ENCODE peak calls at places on chromosome 21, in nine cellular contexts. One of them, this sample, is unnamed.

GRCh38 chr21:35424122-35424521 is 375.0 kb upstream of the RUNX1 start:
- DNase-seq in NCI-H2081: no peak
- DNase-seq in activated T-helper 1 cell treated with anti-CD3 and anti-CD28 coated beads, Interleukin-12 subunit alpha, Interleukin-12 subunit beta, Interleukin-2, Interleukin-4 antibody, amounts not matched to agents 30 ng/mL and 10 ng/mL and 1 ng/mL, durations not matched to agents 14 hours and 24 hours and 36 hours: no peak
- DNase-seq in cardiac muscle cell: no peak
- DNase-seq in left cardiac atrium: no peak
- DNase-seq in stimulated activated CD4-positive, alpha-beta T cell treated with anti-CD3 and anti-CD28 coated beads, Interleukin-1b, Interleukin-23, amount 100 ng/mL, for 48 hours: no peak
- DNase-seq in ascending aorta: no peak
- DNase-seq in NCI-H510A: no peak
- DNase-seq in GM12864: no peak
- DNase-seq in this sample: no peak

GRCh38 chr21:44407493-44407892 is 47.8 kb upstream of the LRRC3 start:
- DNase-seq in NCI-H2081: no peak
- DNase-seq in activated T-helper 1 cell treated with anti-CD3 and anti-CD28 coated beads, Interleukin-12 subunit alpha, Interleukin-12 subunit beta, Interleukin-2, Interleukin-4 antibody, amounts not matched to agents 30 ng/mL and 10 ng/mL and 1 ng/mL, durations not matched to agents 14 hours and 24 hours and 36 hours: no peak
- DNase-seq in cardiac muscle cell: no peak
- DNase-seq in left cardiac atrium: no peak
- DNase-seq in stimulated activated CD4-positive, alpha-beta T cell treated with anti-CD3 and anti-CD28 coated beads, Interleukin-1b, Interleukin-23, amount 100 ng/mL, for 48 hours: peak
- DNase-seq in ascending aorta: no peak
- DNase-seq in NCI-H510A: no peak
- DNase-seq in GM12864: no peak
- DNase-seq in this sample: no peak

GRCh38 chr21:28734522-28735175 is 258.0 kb downstream of the LTN1 start:
- DNase-seq in NCI-H2081: no peak
- DNase-seq in activated T-helper 1 cell treated with anti-CD3 and anti-CD28 coated beads, Interleukin-12 subunit alpha, Interleukin-12 subunit beta, Interleukin-2, Interleukin-4 antibody, amounts not matched to agents 30 ng/mL and 10 ng/mL and 1 ng/mL, durations not matched to agents 14 hours and 24 hours and 36 hours: no peak
- DNase-seq in cardiac muscle cell: no peak
- DNase-seq in left cardiac atrium: no peak
- DNase-seq in stimulated activated CD4-positive, alpha-beta T cell treated with anti-CD3 and anti-CD28 coated beads, Interleukin-1b, Interleukin-23, amount 100 ng/mL, for 48 hours: no peak
- DNase-seq in ascending aorta: no peak
- DNase-seq in NCI-H510A: no peak
- DNase-seq in GM12864: no peak
- DNase-seq in this sample: no peak

GRCh38 chr21:36610201-36610600 is 88.7 kb upstream of the SIM2 start:
- DNase-seq in NCI-H2081: no peak
- DNase-seq in activated T-helper 1 cell treated with anti-CD3 and anti-CD28 coated beads, Interleukin-12 subunit alpha, Interleukin-12 subunit beta, Interleukin-2, Interleukin-4 antibody, amounts not matched to agents 30 ng/mL and 10 ng/mL and 1 ng/mL, durations not matched to agents 14 hours and 24 hours and 36 hours: no peak
- DNase-seq in cardiac muscle cell: peak
- DNase-seq in left cardiac atrium: no peak
- DNase-seq in stimulated activated CD4-positive, alpha-beta T cell treated with anti-CD3 and anti-CD28 coated beads, Interleukin-1b, Interleukin-23, amount 100 ng/mL, for 48 hours: no peak
- DNase-seq in ascending aorta: no peak
- DNase-seq in NCI-H510A: no peak
- DNase-seq in GM12864: no peak
- DNase-seq in this sample: no peak

GRCh38 chr21:45991606-45992301 is 10.2 kb downstream of the COL6A1 start:
- DNase-seq in NCI-H2081: no peak
- DNase-seq in activated T-helper 1 cell treated with anti-CD3 and anti-CD28 coated beads, Interleukin-12 subunit alpha, Interleukin-12 subunit beta, Interleukin-2, Interleukin-4 antibody, amounts not matched to agents 30 ng/mL and 10 ng/mL and 1 ng/mL, durations not matched to agents 14 hours and 24 hours and 36 hours: no peak
- DNase-seq in cardiac muscle cell: no peak
- DNase-seq in left cardiac atrium: no peak
- DNase-seq in stimulated activated CD4-positive, alpha-beta T cell treated with anti-CD3 and anti-CD28 coated beads, Interleukin-1b, Interleukin-23, amount 100 ng/mL, for 48 hours: no peak
- DNase-seq in ascending aorta: no peak
- DNase-seq in NCI-H510A: no peak
- DNase-seq in GM12864: no peak
- DNase-seq in this sample: no peak

GRCh38 chr21:43975469-43976098 is 36.5 kb upstream of the TRAPPC10 start:
- DNase-seq in NCI-H2081: peak
- DNase-seq in activated T-helper 1 cell treated with anti-CD3 and anti-CD28 coated beads, Interleukin-12 subunit alpha, Interleukin-12 subunit beta, Interleukin-2, Interleukin-4 antibody, amounts not matched to agents 30 ng/mL and 10 ng/mL and 1 ng/mL, durations not matched to agents 14 hours and 24 hours and 36 hours: peak
- DNase-seq in cardiac muscle cell: peak
- DNase-seq in left cardiac atrium: peak
- DNase-seq in stimulated activated CD4-positive, alpha-beta T cell treated with anti-CD3 and anti-CD28 coated beads, Interleukin-1b, Interleukin-23, amount 100 ng/mL, for 48 hours: peak
- DNase-seq in ascending aorta: no peak
- DNase-seq in NCI-H510A: no peak
- DNase-seq in GM12864: no peak
- DNase-seq in this sample: peak

GRCh38 chr21:41834252-41834925 is 44.8 kb downstream of the PRDM15 start:
- DNase-seq in NCI-H2081: no peak
- DNase-seq in activated T-helper 1 cell treated with anti-CD3 and anti-CD28 coated beads, Interleukin-12 subunit alpha, Interleukin-12 subunit beta, Interleukin-2, Interleukin-4 antibody, amounts not matched to agents 30 ng/mL and 10 ng/mL and 1 ng/mL, durations not matched to agents 14 hours and 24 hours and 36 hours: no peak
- DNase-seq in cardiac muscle cell: no peak
- DNase-seq in left cardiac atrium: no peak
- DNase-seq in stimulated activated CD4-positive, alpha-beta T cell treated with anti-CD3 and anti-CD28 coated beads, Interleukin-1b, Interleukin-23, amount 100 ng/mL, for 48 hours: no peak
- DNase-seq in ascending aorta: no peak
- DNase-seq in NCI-H510A: no peak
- DNase-seq in GM12864: no peak
- DNase-seq in this sample: no peak

GRCh38 chr21:41859297-41859980 is 19.7 kb downstream of the PRDM15 start:
- DNase-seq in NCI-H2081: no peak
- DNase-seq in activated T-helper 1 cell treated with anti-CD3 and anti-CD28 coated beads, Interleukin-12 subunit alpha, Interleukin-12 subunit beta, Interleukin-2, Interleukin-4 antibody, amounts not matched to agents 30 ng/mL and 10 ng/mL and 1 ng/mL, durations not matched to agents 14 hours and 24 hours and 36 hours: no peak
- DNase-seq in cardiac muscle cell: no peak
- DNase-seq in left cardiac atrium: no peak
- DNase-seq in stimulated activated CD4-positive, alpha-beta T cell treated with anti-CD3 and anti-CD28 coated beads, Interleukin-1b, Interleukin-23, amount 100 ng/mL, for 48 hours: no peak
- DNase-seq in ascending aorta: no peak
- DNase-seq in NCI-H510A: no peak
- DNase-seq in GM12864: no peak
- DNase-seq in this sample: no peak

GRCh38 chr21:36422279-36423098 is 37.3 kb downstream of the CHAF1B start:
- DNase-seq in NCI-H2081: peak
- DNase-seq in activated T-helper 1 cell treated with anti-CD3 and anti-CD28 coated beads, Interleukin-12 subunit alpha, Interleukin-12 subunit beta, Interleukin-2, Interleukin-4 antibody, amounts not matched to agents 30 ng/mL and 10 ng/mL and 1 ng/mL, durations not matched to agents 14 hours and 24 hours and 36 hours: no peak
- DNase-seq in cardiac muscle cell: peak
- DNase-seq in left cardiac atrium: peak
- DNase-seq in stimulated activated CD4-positive, alpha-beta T cell treated with anti-CD3 and anti-CD28 coated beads, Interleukin-1b, Interleukin-23, amount 100 ng/mL, for 48 hours: peak
- DNase-seq in ascending aorta: no peak
- DNase-seq in NCI-H510A: no peak
- DNase-seq in GM12864: peak
- DNase-seq in this sample: peak

GRCh38 chr21:14843991-14844390 is 220.8 kb downstream of the NRIP1 start:
- DNase-seq in NCI-H2081: no peak
- DNase-seq in activated T-helper 1 cell treated with anti-CD3 and anti-CD28 coated beads, Interleukin-12 subunit alpha, Interleukin-12 subunit beta, Interleukin-2, Interleukin-4 antibody, amounts not matched to agents 30 ng/mL and 10 ng/mL and 1 ng/mL, durations not matched to agents 14 hours and 24 hours and 36 hours: no peak
- DNase-seq in cardiac muscle cell: no peak
- DNase-seq in left cardiac atrium: no peak
- DNase-seq in stimulated activated CD4-positive, alpha-beta T cell treated with anti-CD3 and anti-CD28 coated beads, Interleukin-1b, Interleukin-23, amount 100 ng/mL, for 48 hours: no peak
- DNase-seq in ascending aorta: no peak
- DNase-seq in NCI-H510A: no peak
- DNase-seq in GM12864: no peak
- DNase-seq in this sample: no peak

GRCh38 chr21:39647476-39647875 is 34.7 kb downstream of the B3GALT5 start:
- DNase-seq in NCI-H2081: no peak
- DNase-seq in activated T-helper 1 cell treated with anti-CD3 and anti-CD28 coated beads, Interleukin-12 subunit alpha, Interleukin-12 subunit beta, Interleukin-2, Interleukin-4 antibody, amounts not matched to agents 30 ng/mL and 10 ng/mL and 1 ng/mL, durations not matched to agents 14 hours and 24 hours and 36 hours: no peak
- DNase-seq in cardiac muscle cell: no peak
- DNase-seq in left cardiac atrium: no peak
- DNase-seq in stimulated activated CD4-positive, alpha-beta T cell treated with anti-CD3 and anti-CD28 coated beads, Interleukin-1b, Interleukin-23, amount 100 ng/mL, for 48 hours: no peak
- DNase-seq in ascending aorta: no peak
- DNase-seq in NCI-H510A: no peak
- DNase-seq in GM12864: no peak
- DNase-seq in this sample: peak

GRCh38 chr21:26918318-26919065 is 48.4 kb downstream of the ADAMTS5 start:
- DNase-seq in NCI-H2081: no peak
- DNase-seq in activated T-helper 1 cell treated with anti-CD3 and anti-CD28 coated beads, Interleukin-12 subunit alpha, Interleukin-12 subunit beta, Interleukin-2, Interleukin-4 antibody, amounts not matched to agents 30 ng/mL and 10 ng/mL and 1 ng/mL, durations not matched to agents 14 hours and 24 hours and 36 hours: no peak
- DNase-seq in cardiac muscle cell: peak
- DNase-seq in left cardiac atrium: no peak
- DNase-seq in stimulated activated CD4-positive, alpha-beta T cell treated with anti-CD3 and anti-CD28 coated beads, Interleukin-1b, Interleukin-23, amount 100 ng/mL, for 48 hours: no peak
- DNase-seq in ascending aorta: no peak
- DNase-seq in NCI-H510A: no peak
- DNase-seq in GM12864: no peak
- DNase-seq in this sample: no peak